ENCODE peak calls at places on chromosomes 7 and 10, in six cellular contexts. F is mesenchymal stem cell, X is IMR-90, J is H1, Y is H9, O is trophoblast cell. Q is an unnamed sample.
A peak's percentile ranks its signal among the peaks of the same experiment; 100 is the strongest.

GRCh38 chr7:80204919-80205318 is 70.3 kb downstream of the GNAI1 start:
- DNase-seq in F (no peak), X (no peak), J (no peak), Y (no peak), O (no peak), Q (no peak)

GRCh38 chr10:74738052-74738451 is 88.3 kb upstream of the KAT6B start:
- DNase-seq in F (no peak), X (peak; percentile 3), J (no peak), Y (no peak), O (no peak), Q (no peak)

GRCh38 chr7:130982160-130982638 is 248.2 kb upstream of the KLF14 start:
- DNase-seq in F (peak; percentile 53), X (peak; percentile 59), J (no peak), Y (no peak), O (peak; percentile 78), Q (peak; percentile 8)

GRCh38 chr10:126110434-126110833 is 214.1 kb downstream of the FANK1 start:
- DNase-seq in F (peak; percentile 77), X (peak; percentile 60), J (no peak), Y (no peak), O (no peak), Q (no peak)

GRCh38 chr10:43090664-43091063 is 13.8 kb downstream of the RET start:
- DNase-seq in F (no peak), X (no peak), J (no peak), Y (no peak), O (no peak), Q (no peak)

GRCh38 chr7:1593091-1593866 is 23.4 kb upstream of the PSMG3 start:
- DNase-seq in F (peak; percentile 4), X (no peak), J (no peak), Y (peak; percentile 52), O (peak; percentile 49), Q (no peak)

GRCh38 chr7:41028591-41028990 is 674.3 kb downstream of the INHBA start:
- DNase-seq in F (no peak), X (no peak), J (no peak), Y (no peak), O (no peak), Q (no peak)

GRCh38 chr10:117684673-117685211 is 142.2 kb downstream of the EMX2 start:
- DNase-seq in F (no peak), X (no peak), J (no peak), Y (no peak), O (no peak), Q (no peak)

GRCh38 chr7:95342642-95343252 is 18.4 kb upstream of the PON1 start:
- DNase-seq in F (no peak), X (no peak), J (peak; percentile 17), Y (peak; percentile 53), O (no peak), Q (no peak)

GRCh38 chr10:107091126-107091525 is 73.4 kb downstream of the SORCS1 start:
- DNase-seq in F (peak; percentile 0), X (no peak), J (no peak), Y (no peak), O (peak; percentile 0), Q (no peak)

GRCh38 chr7:151405588-151405987 is 4.2 kb downstream of the WDR86 start:
- DNase-seq in F (no peak), X (no peak), J (no peak), Y (peak; percentile 27), O (no peak), Q (no peak)
- H4K91ac ChIP-seq in F (no peak overlapping the region), X (no peak overlapping the region), J (no peak overlapping the region), Y (no peak overlapping the region), O (no peak overlapping the region), Q (no peak overlapping the region)

DNA sequence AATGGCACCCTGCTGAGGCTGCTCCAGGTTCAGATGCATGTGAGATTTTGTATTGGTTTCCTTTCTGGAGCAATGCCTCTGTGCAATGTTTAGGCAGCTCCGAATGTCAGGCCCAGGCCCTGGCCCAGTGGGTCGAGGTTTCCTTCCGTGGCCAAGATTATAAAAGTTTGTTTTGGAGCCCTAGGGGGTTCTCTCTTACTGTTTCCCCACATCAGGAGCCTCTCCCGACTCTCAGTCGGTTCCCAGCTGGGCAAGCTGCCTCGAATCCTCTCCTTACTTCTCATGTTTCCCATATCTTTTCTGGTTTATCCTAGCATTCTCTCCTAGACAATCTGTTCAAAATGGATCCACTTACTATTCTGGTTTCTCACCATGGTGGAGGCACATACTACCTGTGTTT is 11.0 kb downstream of the TMEM140 start:
- DNase-seq in F (no peak), X (no peak), J (no peak), Y (no peak), O (no peak), Q (no peak)
- H3K9ac ChIP-seq in F (peak overlapping the region; percentile 44), X (no peak overlapping the region), J (no peak overlapping the region), Y (no peak overlapping the region), O (no peak overlapping the region), Q (no peak overlapping the region)

DNA sequence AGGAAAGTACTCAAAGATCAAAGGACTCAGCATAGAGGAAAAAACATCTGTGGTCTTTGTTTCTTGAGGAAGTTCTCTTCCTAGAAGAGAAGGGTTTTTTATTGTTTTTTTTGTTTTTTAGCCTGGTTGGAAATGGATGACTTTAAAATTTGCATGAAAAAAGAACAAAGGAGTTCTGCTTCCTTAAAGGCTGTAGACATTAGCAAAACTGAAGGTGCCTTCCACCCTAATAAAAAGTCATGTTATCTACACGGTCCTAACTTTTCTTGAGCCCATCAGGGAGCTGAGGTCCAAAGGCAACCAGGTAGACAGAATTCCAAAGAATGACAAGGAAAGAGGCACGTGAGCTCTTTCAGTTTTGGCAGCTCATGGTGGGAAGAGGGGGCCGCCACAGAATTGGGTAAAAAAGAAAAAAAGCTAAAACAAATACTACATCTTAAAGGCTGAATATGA is 356.7 kb downstream of the SH2D4B start:
- DNase-seq in F (no peak), X (no peak), J (peak; percentile 36), Y (peak; percentile 57), O (no peak), Q (no peak)
- H3K27ac ChIP-seq in F (no peak overlapping the region), X (no peak overlapping the region), J (no peak overlapping the region), Y (no peak overlapping the region), O (no peak overlapping the region), Q (no peak overlapping the region)

DNA sequence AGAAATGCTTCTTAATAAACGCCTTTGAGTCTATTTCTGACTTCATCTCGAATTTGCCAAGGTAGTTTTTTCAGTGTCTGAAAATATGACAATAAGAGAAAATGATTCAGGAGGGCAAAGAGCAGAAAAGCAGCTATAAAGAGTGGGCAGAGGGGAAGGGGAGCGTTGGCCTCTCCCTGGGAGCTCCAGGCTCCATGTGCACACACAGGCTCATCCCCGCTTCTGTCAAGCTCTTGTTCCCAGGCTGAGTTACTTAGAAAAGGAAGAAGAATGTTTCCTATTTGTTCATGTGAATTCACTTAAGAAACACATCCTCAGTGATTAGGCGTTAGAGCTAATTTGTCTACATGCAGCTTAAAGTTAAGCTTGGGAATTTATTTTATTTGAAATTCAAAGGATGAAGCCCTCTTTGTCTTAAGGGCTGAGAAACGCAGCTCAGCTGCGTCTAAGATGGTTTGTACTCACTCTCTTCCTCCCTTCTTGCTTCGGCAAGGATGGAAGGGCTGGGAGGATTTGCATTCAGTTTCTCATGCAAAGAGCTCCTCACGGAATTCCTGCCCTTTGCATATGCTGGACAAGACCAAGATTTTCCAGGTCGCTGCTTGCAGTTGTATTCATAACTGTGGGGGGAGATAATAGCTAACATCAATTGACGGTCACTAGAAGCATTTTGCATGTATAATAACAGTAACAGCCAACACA is 29.0 kb upstream of the ATXN7L1 start:
- DNase-seq in F (no peak), X (no peak), J (peak; percentile 13), Y (peak; percentile 49), O (no peak), Q (no peak)
- H4K91ac ChIP-seq in F (no peak overlapping the region), X (no peak overlapping the region), J (peak overlapping the region; percentile 8), Y (no peak overlapping the region), O (no peak overlapping the region), Q (no peak overlapping the region)

GRCh38 chr7:23418046-23418445 is 52.2 kb downstream of the IGF2BP3 start:
- DNase-seq in F (peak; percentile 84), X (peak; percentile 66), J (no peak), Y (no peak), O (peak; percentile 15), Q (no peak)
- H3K9ac ChIP-seq in F (no peak overlapping the region), X (no peak overlapping the region), J (no peak overlapping the region), Y (no peak overlapping the region), O (no peak overlapping the region), Q (no peak overlapping the region)

Q was measured in neuronal stem cell.